ENCODE peak calls at places on chromosome 6, in ten cellular contexts. W is left ventricle myocardium inferior; J is CD4-positive, alpha-beta T cell; P is aorta; X is psoas muscle; K is CD4-positive, alpha-beta memory T cell; Q is left lung; C is Panc1; B is astrocyte; A is RWPE1. N is an unnamed sample.

GRCh38 chr6:68633654-68634502 is 1.2 kb upstream of the ADGRB3 start:
- DNase-seq in B (no peak), W (no peak), J (no peak), X (no peak), P (no peak), Q (no peak), C (no peak), A (no peak), K (no peak), N (no peak)

GRCh38 chr6:150987371-150987828 is 121.9 kb downstream of the MTHFD1L start:
- DNase-seq in B (no peak), X (no peak), P (no peak), J (no peak), Q (no peak), K (no peak), W (no peak), A (no peak), C (peak), N (no peak)

GRCh38 chr6:3231213-3232016 is 4.0 kb upstream of the TUBB2B start:
- DNase-seq in C (no peak), A (peak), W (peak), X (peak), K (no peak), B (peak), Q (no peak), P (no peak), J (no peak), N (peak)

GRCh38 chr6:139820191-139820590 is 445.7 kb upstream of the CITED2 start:
- DNase-seq in X (no peak), P (no peak), K (no peak), A (peak), W (no peak), C (no peak), J (no peak), B (peak), Q (no peak), N (no peak)

GRCh38 chr6:35381132-35381531 is 38.8 kb downstream of the PPARD start:
- DNase-seq in B (peak), P (no peak), J (no peak), A (no peak), C (no peak), X (no peak), W (no peak), Q (no peak), K (no peak), N (no peak)

GRCh38 chr6:132683543-132683942 is 24.6 kb upstream of the TAAR1 start:
- DNase-seq in P (no peak), K (no peak), C (no peak), X (no peak), W (no peak), Q (no peak), A (peak), J (no peak), B (peak), N (no peak)

GRCh38 chr6:153525998-153526397 is 394.9 kb upstream of the RGS17 start:
- DNase-seq in C (no peak), W (no peak), Q (no peak), J (no peak), K (no peak), X (no peak), A (no peak), B (no peak), P (no peak), N (no peak)

GRCh38 chr6:24974182-24975171 is 38.7 kb upstream of the RIPOR2 start:
- DNase-seq in P (no peak), X (no peak), B (no peak), A (no peak), W (no peak), C (no peak), J (no peak), Q (no peak), K (peak), N (no peak)

GRCh38 chr6:113359155-113360140 is 497.7 kb upstream of the MARCKS start:
- DNase-seq in A (peak), J (no peak), P (no peak), B (peak), K (no peak), X (no peak), W (no peak), Q (no peak), C (no peak), N (no peak)

GRCh38 chr6:125923371-125923877 is 33.1 kb upstream of the HINT3 start:
- DNase-seq in X (no peak), P (no peak), B (no peak), C (no peak), Q (no peak), W (no peak), A (no peak), K (no peak), J (no peak), N (no peak)

GRCh38 chr6:36929152-36929551 is 25.4 kb upstream of the PI16 start:
- DNase-seq in W (no peak), Q (no peak), X (no peak), K (no peak), B (no peak), A (no peak), P (peak), J (no peak), C (no peak), N (no peak)

GRCh38 chr6:25504661-25505060 is 147.4 kb upstream of the SCGN start:
- DNase-seq in X (no peak), J (no peak), A (peak), P (no peak), W (no peak), C (no peak), Q (no peak), B (peak), K (no peak), N (no peak)

GRCh38 chr6:152503541-152503940 is 133.6 kb downstream of the SYNE1 start:
- DNase-seq in W (no peak), C (no peak), X (no peak), K (no peak), A (peak), P (no peak), Q (no peak), B (no peak), J (no peak), N (no peak)

DNA sequence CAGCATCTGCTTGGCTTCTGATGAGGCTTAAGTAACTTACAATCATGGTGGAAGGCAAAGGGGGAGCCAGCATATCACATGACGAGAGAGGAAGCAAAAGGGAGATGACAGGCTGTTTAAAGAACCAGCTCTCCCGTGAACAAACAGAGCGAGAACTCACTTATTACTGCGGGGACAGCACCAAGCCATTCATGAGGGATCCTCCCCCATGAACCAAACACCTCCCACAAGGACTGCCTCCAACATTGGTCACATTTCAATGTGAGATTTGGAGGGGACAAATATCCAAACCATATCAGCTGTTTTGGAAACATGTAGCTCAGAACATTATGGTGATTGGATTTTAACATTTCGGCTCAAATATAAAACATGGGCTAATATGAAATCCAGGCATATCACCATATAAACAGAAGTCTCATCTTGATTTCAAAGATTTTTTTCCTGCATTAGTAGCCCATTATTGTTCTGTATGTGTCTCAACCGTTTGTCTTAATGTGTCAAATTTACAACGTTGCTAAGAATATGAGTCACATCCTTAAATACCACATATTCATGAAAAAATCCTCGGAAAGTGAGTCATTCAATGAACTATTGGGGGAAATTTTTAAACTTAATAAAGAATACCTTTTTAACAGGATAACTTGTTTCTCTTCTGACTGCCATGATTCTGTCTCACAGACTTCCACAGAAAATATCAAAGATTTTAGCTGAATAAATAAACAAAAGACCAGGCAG is 894.3 kb downstream of the TFAP2A start:
- DNase-seq in J (no peak), C (no peak), B (peak), X (no peak), K (no peak), W (no peak), A (peak), Q (no peak), P (no peak), N (no peak)
- H3K27ac ChIP-seq in J (no peak), C (peak), B (peak), X (no peak), K (no peak), W (no peak), A (peak), Q (no peak), P (no peak), N (no peak)

DNA sequence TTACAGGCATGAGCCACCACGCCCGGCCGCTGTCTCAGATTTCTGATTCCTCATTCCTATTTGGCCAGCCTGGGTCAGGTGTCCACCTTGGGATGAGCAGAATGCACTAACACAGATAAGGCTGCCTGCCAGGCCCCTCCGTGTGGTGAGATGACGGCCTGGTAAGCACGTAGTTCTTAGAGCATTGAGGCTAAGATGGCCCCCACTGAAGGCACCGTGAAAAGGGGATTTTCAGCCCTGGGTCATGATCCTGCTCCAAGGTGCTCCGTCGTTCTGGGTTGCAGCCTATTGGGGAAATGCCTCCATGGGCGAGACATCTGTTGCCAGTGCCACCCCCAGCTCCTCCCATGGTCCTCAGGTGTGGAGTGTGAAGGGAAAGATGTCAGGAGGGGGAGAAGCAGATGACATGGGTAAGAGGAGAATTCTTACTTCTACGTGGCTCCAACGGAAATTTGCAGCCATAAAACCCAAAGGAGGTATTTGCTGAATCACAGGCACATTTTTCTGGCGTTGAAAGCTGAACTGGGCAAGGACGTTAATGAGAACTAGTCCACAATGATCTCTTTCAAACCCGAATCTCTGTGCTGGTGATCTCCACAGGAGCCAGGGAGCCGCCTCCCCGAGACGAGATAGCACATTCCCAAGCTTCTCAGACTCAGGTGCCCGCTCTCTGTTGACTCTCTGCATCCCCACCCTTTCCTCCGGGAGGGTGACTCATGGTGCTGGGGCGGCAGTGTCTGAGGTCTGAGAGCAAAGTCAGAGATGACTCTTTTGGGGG is 34.0 kb upstream of the BMP6 start:
- DNase-seq in Q (no peak), C (peak), W (no peak), B (peak), P (no peak), J (no peak), A (peak), K (no peak), X (peak), N (no peak)
- H3K27ac ChIP-seq in Q (no peak), C (peak), W (no peak), B (peak), P (no peak), J (no peak), A (peak), K (no peak), X (no peak), N (no peak)

GRCh38 chr6:162388383-162388777 is 339.2 kb downstream of the PRKN start:
- DNase-seq in B (no peak), X (no peak), C (no peak), J (no peak), K (no peak), P (no peak), Q (no peak), W (no peak), A (no peak), N (no peak)
- H3K27ac ChIP-seq in B (no peak), X (no peak), C (no peak), J (no peak), K (no peak), P (peak), Q (no peak), W (peak), A (no peak), N (no peak)

GRCh38 chr6:108944707-108945685 is 96.8 kb downstream of the ARMC2 start:
- DNase-seq in B (peak), W (peak), P (no peak), X (peak), J (no peak), K (no peak), A (no peak), Q (no peak), C (no peak), N (no peak)

GRCh38 chr6:108946695-108947094 is 98.5 kb downstream of the ARMC2 start:
- DNase-seq in P (no peak), W (no peak), A (no peak), X (no peak), Q (no peak), J (no peak), K (no peak), C (no peak), B (peak), N (no peak)

GRCh38 chr6:108948252-108948651 is 100.0 kb downstream of the ARMC2 start:
- DNase-seq in P (peak), B (no peak), X (no peak), W (no peak), A (peak), C (no peak), K (no peak), J (no peak), Q (peak), N (no peak)

GRCh38 chr6:108945686-108946158 is 97.5 kb downstream of the ARMC2 start:
- DNase-seq in B (peak), Q (peak), J (no peak), W (peak), C (no peak), A (no peak), X (peak), P (peak), K (no peak), N (peak)

GRCh38 chr6:108947114-108947854 is 99.1 kb downstream of the ARMC2 start:
- DNase-seq in Q (no peak), X (no peak), P (no peak), B (peak), C (no peak), W (no peak), A (peak), J (no peak), K (no peak), N (no peak)
- H3K27ac ChIP-seq in Q (peak), X (peak), P (peak), B (no peak), C (no peak), W (peak), A (peak), J (no peak), K (no peak), N (no peak)